ENCODE peak calls at places on chromosomes 1 and 21, in four cellular contexts. K is ureter, O is cardiac septum, L is HCEC 1CT. N is an unnamed sample.

GRCh38 chr1:38848069-38848468 is 11.5 kb downstream of the RRAGC start:
- DNase-seq in L (no peak), K (no peak), O (no peak), N (no peak)

GRCh38 chr21:35770101-35770945 is 290.0 kb downstream of the SETD4 start:
- DNase-seq in O (no peak), K (no peak), L (no peak), N (no peak)

GRCh38 chr1:9652379-9653194 is 1.1 kb downstream of the PIK3CD start:
- DNase-seq in K (no peak), L (no peak), O (peak), N (peak)

GRCh38 chr1:229882621-229883020 is 184.4 kb upstream of the GALNT2 start:
- DNase-seq in K (peak), L (no peak), O (no peak), N (no peak)

GRCh38 chr1:116373451-116374339 is 651 bp downstream of the ATP1A1 start:
- DNase-seq in O (peak), L (peak), K (peak), N (peak)

GRCh38 chr1:159686599-159687299 is 27.6 kb downstream of the CRP start:
- DNase-seq in O (no peak), L (no peak), K (no peak), N (no peak)

GRCh38 chr1:67339623-67340343 is 32.1 kb downstream of the IL12RB2 start:
- DNase-seq in L (peak), O (no peak), K (no peak), N (no peak)

GRCh38 chr1:231424950-231425805 is 3.1 kb upstream of the EGLN1 start:
- DNase-seq in K (no peak), O (no peak), L (no peak), N (no peak)

GRCh38 chr1:6424000-6424565 is 493 bp upstream of the ESPN start:
- DNase-seq in K (no peak), O (no peak), L (no peak), N (no peak)

GRCh38 chr1:177871633-177872562 is 98.0 kb downstream of the SEC16B start:
- DNase-seq in K (no peak), O (no peak), L (no peak), N (no peak)

GRCh38 chr1:53546409-53547155 is 87.4 kb downstream of the DMRTB1 start:
- DNase-seq in O (peak), K (no peak), L (no peak), N (peak)

GRCh38 chr1:24855474-24855873 is 74.6 kb downstream of the RUNX3 start:
- DNase-seq in K (peak), L (no peak), O (no peak), N (no peak)

GRCh38 chr1:192878249-192878648 is 69.4 kb downstream of the RGS2 start:
- DNase-seq in K (peak), L (no peak), O (no peak), N (no peak)

GRCh38 chr1:30757196-30757949 is at the start of gene LAPTM5:
- DNase-seq in L (no peak), K (no peak), O (peak), N (peak)

GRCh38 chr1:23211955-23212354 is 5.3 kb downstream of the HTR1D start:
- DNase-seq in L (no peak), K (no peak), O (no peak), N (no peak)

GRCh38 chr1:17653728-17654351 is 101.3 kb upstream of the ACTL8 start:
- DNase-seq in O (no peak), K (no peak), L (peak), N (no peak)

GRCh38 chr1:65147424-65148177 is 402 bp upstream of the AK4 start:
- DNase-seq in L (peak), K (peak), O (peak), N (peak)

GRCh38 chr1:165828581-165829329 is 1.3 kb downstream of the UCK2 start:
- DNase-seq in L (peak), K (peak), O (peak), N (peak)

GRCh38 chr1:230124187-230125128 is 57.4 kb downstream of the GALNT2 start:
- DNase-seq in K (no peak), O (no peak), L (no peak), N (no peak)

GRCh38 chr1:231702804-231703203 is 76.2 kb downstream of the DISC1 start:
- DNase-seq in O (no peak), L (peak), K (no peak), N (no peak)

GRCh38 chr1:210624722-210625121 is 296.0 kb downstream of the HHAT start:
- DNase-seq in K (no peak), O (no peak), L (no peak), N (no peak)

GRCh38 chr1:101073836-101074235 is 48.3 kb upstream of the DPH5 start:
- DNase-seq in K (no peak), L (no peak), O (no peak), N (no peak)

GRCh38 chr1:108961198-108961597 is 2.1 kb downstream of the CLCC1 start:
- DNase-seq in O (no peak), K (no peak), L (no peak), N (no peak)

GRCh38 chr1:184114818-184115398 is 63.4 kb downstream of the TSEN15 start:
- DNase-seq in L (no peak), K (no peak), O (no peak), N (no peak)

GRCh38 chr1:28750330-28750729 is 13.6 kb downstream of the YTHDF2 start:
- DNase-seq in O (no peak), K (no peak), L (no peak), N (no peak)

GRCh38 chr1:45942411-45942810 is 139.0 kb downstream of the MAST2 start:
- DNase-seq in L (no peak), K (no peak), O (no peak), N (no peak)

GRCh38 chr1:12408662-12409061 is 178.8 kb downstream of the VPS13D start:
- DNase-seq in K (no peak), L (no peak), O (no peak), N (no peak)

GRCh38 chr1:63501256-63501655 is 21.8 kb downstream of the ITGB3BP start:
- DNase-seq in K (no peak), O (no peak), L (no peak), N (no peak)

GRCh38 chr21:28769683-28770082 is 223.0 kb downstream of the LTN1 start:
- DNase-seq in L (peak), K (no peak), O (no peak), N (no peak)

GRCh38 chr1:243621973-243622372 is 228.1 kb downstream of the AKT3 start:
- DNase-seq in K (no peak), L (no peak), O (no peak), N (no peak)

GRCh38 chr1:151508721-151509292 is 2.4 kb upstream of the CGN start:
- DNase-seq in K (no peak), L (no peak), O (no peak), N (no peak)

GRCh38 chr1:161706116-161706482 is 930 bp upstream of the FCRLA start:
- DNase-seq in K (no peak), L (peak), O (no peak), N (no peak)

GRCh38 chr1:211828584-211829342 is 1.8 kb downstream of the LPGAT1 start:
- DNase-seq in O (no peak), L (no peak), K (no peak), N (no peak)

N was measured in upper lobe of right lung.